ENCODE peak calls at places on chromosomes 5 and 9, in seven cellular contexts. L, W, A, T, B, M and I are unnamed samples.

GRCh38 chr9:129571298-129572051 is 49.4 kb downstream of the C9orf50 start:
- DNase-seq in L (no peak), W (no peak), A (no peak), T (no peak), B (no peak), M (no peak), I (no peak)

GRCh38 chr5:156178117-156178516 is 148.8 kb upstream of the SGCD start:
- DNase-seq in L (no peak), W (no peak), A (no peak), T (no peak), B (no peak), M (no peak), I (no peak)

GRCh38 chr5:31963961-31964360 is 210.2 kb downstream of the GOLPH3 start:
- DNase-seq in L (no peak), W (no peak), A (no peak), T (no peak), B (no peak), M (no peak), I (no peak)

GRCh38 chr5:144141581-144141980 is 28.9 kb downstream of the YIPF5 start:
- DNase-seq in L (no peak), W (no peak), A (no peak), T (no peak), B (no peak), M (no peak), I (no peak)

GRCh38 chr9:89605181-89606048 is 603 bp downstream of the GADD45G start:
- DNase-seq in L (peak; percentile 94), W (peak; percentile 70), A (peak; percentile 84), T (no peak), B (peak; percentile 68), M (peak; percentile 60), I (peak; percentile 42)

GRCh38 chr9:125003332-125003731 is 62.4 kb upstream of the GOLGA1 start:
- DNase-seq in L (no peak), W (no peak), A (no peak), T (no peak), B (no peak), M (no peak), I (no peak)

GRCh38 chr5:55634866-55635265 is 77.3 kb downstream of the SLC38A9 start:
- DNase-seq in L (no peak), W (no peak), A (no peak), T (no peak), B (no peak), M (no peak), I (no peak)

GRCh38 chr5:98443916-98444315 is 329.5 kb upstream of the RGMB start:
- DNase-seq in L (no peak), W (no peak), A (no peak), T (no peak), B (no peak), M (no peak), I (no peak)

GRCh38 chr9:88777498-88778312 is 213.6 kb upstream of the S1PR3 start:
- DNase-seq in L (peak; percentile 49), W (peak; percentile 96), A (no peak), T (no peak), B (no peak), M (peak; percentile 19), I (no peak)

GRCh38 chr5:64229163-64229774 is 63.6 kb downstream of the RNF180 start:
- DNase-seq in L (no peak), W (peak; percentile 31), A (no peak), T (peak; percentile 54), B (peak; percentile 77), M (no peak), I (no peak)

GRCh38 chr9:121357011-121357410 is 13.0 kb downstream of the STOM start:
- DNase-seq in L (no peak), W (no peak), A (no peak), T (no peak), B (no peak), M (no peak), I (no peak)

GRCh38 chr5:178136990-178137389 is 6.2 kb downstream of the RMND5B start:
- DNase-seq in L (no peak), W (no peak), A (no peak), T (no peak), B (no peak), M (no peak), I (no peak)

GRCh38 chr5:143860211-143860610 is 48.2 kb downstream of the HMHB1 start:
- DNase-seq in L (no peak), W (no peak), A (peak; percentile 55), T (no peak), B (no peak), M (no peak), I (no peak)

GRCh38 chr5:172169216-172169615 is 18.8 kb downstream of the STK10 start:
- DNase-seq in L (no peak), W (no peak), A (no peak), T (no peak), B (no peak), M (no peak), I (no peak)

GRCh38 chr9:83955985-83956287 is 24.1 kb downstream of the HNRNPK start:
- DNase-seq in L (no peak), W (no peak), A (no peak), T (no peak), B (peak; percentile 25), M (no peak), I (no peak)

GRCh38 chr5:144361406-144361805 is 190.7 kb downstream of the KCTD16 start:
- DNase-seq in L (no peak), W (peak; percentile 24), A (no peak), T (no peak), B (no peak), M (no peak), I (no peak)

GRCh38 chr5:176619203-176619568 is 9.2 kb upstream of the GPRIN1 start:
- DNase-seq in L (no peak), W (peak; percentile 91), A (peak; percentile 98), T (peak; percentile 79), B (peak; percentile 98), M (peak; percentile 96), I (peak; percentile 23)

GRCh38 chr9:5614985-5615384 is 13.9 kb upstream of the RIC1 start:
- DNase-seq in L (no peak), W (no peak), A (no peak), T (no peak), B (peak; percentile 47), M (no peak), I (no peak)

GRCh38 chr9:82675102-82675501 is 387.8 kb downstream of the RASEF start:
- DNase-seq in L (no peak), W (no peak), A (no peak), T (no peak), B (no peak), M (no peak), I (no peak)

GRCh38 chr5:15526413-15526812 is 26.4 kb downstream of the FBXL7 start:
- DNase-seq in L (no peak), W (no peak), A (no peak), T (no peak), B (no peak), M (no peak), I (no peak)